ENCODE peak calls at places on chromosomes 5 and 9, in five cellular contexts. U, L, Z, R and X are unnamed samples.

GRCh38 chr5:141664733-141665461 is 13.7 kb upstream of the FCHSD1 start:
- DNase-seq in R (peak; percentile 76), Z (peak; percentile 31), L (peak; percentile 90), U (peak; percentile 78), X (peak; percentile 58)

GRCh38 chr5:172798422-172799215 is 27.6 kb upstream of the DUSP1 start:
- DNase-seq in Z (no peak), R (no peak), U (peak; percentile 59), L (no peak), X (peak; percentile 94)

GRCh38 chr9:105089874-105090273 is 154.6 kb upstream of the SLC44A1 start:
- DNase-seq in Z (no peak), R (no peak), U (no peak), L (no peak), X (no peak)

GRCh38 chr5:84239509-84239908 is 145.2 kb downstream of the EDIL3 start:
- DNase-seq in Z (no peak), R (no peak), L (no peak), U (no peak), X (peak; percentile 70)

GRCh38 chr5:134524219-134524825 is 1.1 kb upstream of the JADE2 start:
- DNase-seq in U (peak; percentile 78), Z (no peak), R (peak; percentile 77), L (peak; percentile 78), X (peak; percentile 63)

GRCh38 chr9:125241863-125242739 is 958 bp upstream of the HSPA5 start:
- DNase-seq in U (peak; percentile 46), R (no peak), Z (no peak), L (peak; percentile 53), X (no peak)

GRCh38 chr5:77157732-77158532 is 52.5 kb upstream of the PDE8B start:
- DNase-seq in U (no peak), L (no peak), R (no peak), Z (no peak), X (no peak)

GRCh38 chr5:15013654-15014463 is 142.3 kb upstream of the ANKH start:
- DNase-seq in U (peak; percentile 42), Z (no peak), R (peak; percentile 49), L (peak; percentile 62), X (peak; percentile 80)

GRCh38 chr5:180127682-180128670 is 56.4 kb upstream of the RNF130 start:
- DNase-seq in U (no peak), Z (no peak), R (no peak), L (peak; percentile 34), X (no peak)

GRCh38 chr9:134645607-134646365 is 4.2 kb downstream of the COL5A1 start:
- DNase-seq in R (no peak), Z (no peak), L (no peak), U (no peak), X (no peak)

GRCh38 chr5:199821-200645 is 8.7 kb downstream of the LRRC14B start:
- DNase-seq in Z (no peak), U (no peak), L (no peak), R (no peak), X (no peak)

GRCh38 chr9:90014421-90014820 is 409.6 kb downstream of the GADD45G start:
- DNase-seq in L (no peak), Z (no peak), R (no peak), U (no peak), X (no peak)

GRCh38 chr5:110386782-110387181 is 339.7 kb downstream of the TMEM232 start:
- DNase-seq in L (no peak), U (no peak), Z (no peak), R (no peak), X (peak; percentile 4)

GRCh38 chr9:16132513-16132912 is 579.7 kb downstream of the CCDC171 start:
- DNase-seq in R (no peak), Z (no peak), L (no peak), U (no peak), X (peak; percentile 47)

GRCh38 chr9:38144421-38144820 is 75.4 kb upstream of the SHB start:
- DNase-seq in R (no peak), Z (no peak), L (peak; percentile 34), U (no peak), X (peak; percentile 70)

GRCh38 chr5:133193794-133194193 is 142.0 kb downstream of the HSPA4 start:
- DNase-seq in Z (no peak), U (no peak), L (no peak), R (no peak), X (no peak)

GRCh38 chr9:6895754-6896153 is 138.0 kb downstream of the KDM4C start:
- DNase-seq in R (no peak), U (no peak), Z (no peak), L (no peak), X (no peak)

GRCh38 chr9:72665421-72665820 is 144.0 kb downstream of the TMC1 start:
- DNase-seq in L (no peak), R (no peak), U (no peak), Z (no peak), X (peak; percentile 23)

GRCh38 chr5:55523293-55523692 is 11.5 kb downstream of the PLPP1 start:
- DNase-seq in Z (no peak), R (no peak), U (no peak), L (no peak), X (no peak)

GRCh38 chr9:120755827-120756434 is 37.3 kb downstream of the FBXW2 start:
- DNase-seq in L (peak; percentile 86), Z (peak; percentile 30), U (peak; percentile 68), R (peak; percentile 76), X (peak; percentile 34)

GRCh38 chr9:1173986-1174385 is 123.8 kb downstream of the DMRT2 start:
- DNase-seq in L (no peak), Z (no peak), U (no peak), R (no peak), X (no peak)

GRCh38 chr5:482506-482905 is 39.5 kb downstream of the EXOC3 start:
- DNase-seq in R (no peak), Z (no peak), U (no peak), L (no peak), X (no peak)

GRCh38 chr5:90488791-90489190 is 14.1 kb downstream of the POLR3G start:
- DNase-seq in L (no peak), U (no peak), R (no peak), Z (no peak), X (peak; percentile 65)

GRCh38 chr9:131954299-131954698 is 125.4 kb downstream of the MED27 start:
- DNase-seq in R (no peak), L (no peak), U (no peak), Z (no peak), X (no peak)

GRCh38 chr5:160315968-160316367 is 3.6 kb upstream of the CCNJL start:
- DNase-seq in R (no peak), L (no peak), Z (no peak), U (peak; percentile 76), X (peak; percentile 73)

GRCh38 chr5:181164076-181164952 is 16.9 kb downstream of the OR2V2 start:
- DNase-seq in L (no peak), U (peak; percentile 50), Z (no peak), R (no peak), X (peak; percentile 48)

GRCh38 chr9:19485193-19485592 is 76.4 kb downstream of the ACER2 start:
- DNase-seq in Z (no peak), R (no peak), U (no peak), L (no peak), X (no peak)

GRCh38 chr9:15295761-15296405 is 11.1 kb downstream of the TTC39B start:
- DNase-seq in Z (peak; percentile 26), L (no peak), U (peak; percentile 38), R (no peak), X (peak; percentile 78)

GRCh38 chr5:117088176-117088575 is 513.6 kb upstream of the SEMA6A start:
- DNase-seq in R (no peak), U (no peak), L (no peak), Z (no peak), X (no peak)

GRCh38 chr5:163504091-163504931 is 1.1 kb upstream of the MAT2B start:
- DNase-seq in L (peak; percentile 33), R (peak; percentile 39), Z (no peak), U (no peak), X (peak; percentile 52)

DNA sequence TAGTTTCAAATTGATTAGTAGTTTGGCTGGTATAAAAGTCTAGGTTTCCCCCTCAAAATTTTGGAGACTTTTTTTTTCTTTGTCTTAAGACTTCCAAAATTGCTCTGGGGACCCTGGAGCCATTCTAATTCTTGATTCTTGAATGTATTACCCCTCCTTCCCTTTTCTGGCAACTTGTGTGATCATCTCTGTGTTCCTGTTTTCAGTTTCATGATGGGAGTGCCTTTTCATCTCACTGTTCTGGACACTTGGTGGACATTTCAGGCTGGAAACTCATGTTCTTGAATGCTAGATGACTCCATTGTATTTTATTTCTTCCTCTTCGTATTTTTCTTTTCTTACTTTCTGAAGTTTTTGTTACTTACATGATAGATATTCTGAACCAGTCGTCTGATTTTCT is 57.3 kb upstream of the LRRC70 start:
- DNase-seq in U (no peak), L (no peak), R (no peak), Z (no peak), X (no peak)
- TF ChIP-seq RCOR1 in U (no peak), L (no peak), R (no peak), Z (no peak), X (no peak)

DNA sequence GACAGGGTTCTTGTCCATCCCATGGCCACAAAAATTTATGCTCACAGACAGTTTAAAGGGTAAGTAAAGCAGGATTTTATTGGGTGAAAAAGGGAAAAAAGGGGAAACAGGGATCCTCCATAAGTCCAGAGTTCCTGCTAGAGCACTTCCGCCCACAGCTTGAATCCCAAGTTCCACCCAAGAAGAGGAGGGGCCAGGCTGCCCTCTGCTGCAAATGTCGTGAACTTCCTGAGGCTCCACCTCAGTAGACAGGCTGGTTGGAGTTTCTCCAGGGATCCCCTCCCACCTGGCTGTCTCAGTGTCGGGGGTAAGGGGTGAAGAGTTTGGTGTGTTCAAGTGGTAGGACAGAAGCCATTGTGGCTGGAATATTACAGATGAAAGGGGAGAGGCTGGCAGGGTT is 275.0 kb upstream of the SGCD start:
- DNase-seq in Z (no peak), L (no peak), R (no peak), U (no peak), X (no peak)
- TF ChIP-seq RCOR1 in Z (no peak), L (no peak), R (no peak), U (no peak), X (no peak)

GRCh38 chr9:26975728-26976707 is 19.8 kb downstream of the IFT74 start:
- DNase-seq in U (peak; percentile 40), Z (no peak), R (no peak), L (peak; percentile 10), X (peak; percentile 46)
- TF ChIP-seq RCOR1 in U (no peak), Z (no peak), R (no peak), L (no peak), X (no peak)

DNA sequence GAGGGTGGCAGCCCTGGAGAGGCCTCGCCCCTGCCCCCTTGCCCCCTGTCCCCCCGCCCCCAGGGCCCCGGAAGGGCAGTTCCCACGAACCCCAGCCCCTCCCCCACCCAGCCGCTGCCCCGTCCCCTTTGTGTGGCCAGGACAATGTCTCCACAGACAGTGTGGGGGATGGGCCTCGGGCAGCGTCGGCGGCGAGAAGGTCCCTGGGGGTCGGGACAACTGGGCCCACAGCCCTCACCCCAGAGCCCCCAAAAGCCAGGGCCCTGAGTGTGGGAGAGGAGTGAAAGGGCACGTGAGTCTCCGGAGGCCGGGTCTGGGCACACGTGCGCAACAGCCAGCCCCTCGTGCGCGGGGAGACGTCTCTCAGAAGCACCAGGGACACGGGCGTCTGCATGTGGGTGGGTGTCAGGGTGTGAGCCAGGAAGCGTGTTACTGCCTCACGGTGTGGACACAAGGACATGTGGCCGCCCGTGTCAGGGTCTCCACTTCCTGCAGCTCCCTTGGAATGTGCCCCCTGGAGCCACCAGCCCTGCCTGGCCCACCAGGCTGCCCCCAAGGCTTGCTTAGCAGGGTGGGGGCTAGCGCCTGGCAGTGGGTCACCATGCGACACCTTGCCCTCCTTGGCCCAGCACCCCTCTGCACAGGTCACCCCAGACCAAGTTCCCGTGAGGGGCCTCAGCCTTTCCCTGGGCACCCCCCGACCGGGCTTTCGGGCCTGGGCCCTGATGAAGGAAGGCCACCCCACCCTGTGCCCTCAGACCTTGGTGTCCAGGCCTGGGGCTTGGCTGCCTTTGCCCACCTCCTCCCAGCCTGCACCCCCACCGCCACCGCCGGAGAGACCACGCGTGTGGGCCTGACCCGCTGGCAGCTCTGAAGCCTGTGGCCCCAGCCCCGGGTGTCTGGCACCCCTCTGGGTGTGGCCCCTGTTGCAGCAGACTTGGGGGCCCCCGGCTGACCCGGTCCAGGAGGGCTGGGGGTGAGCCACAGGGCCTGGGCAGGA is 12.8 kb upstream of the NRARP start:
- DNase-seq in L (peak; percentile 43), R (no peak), Z (no peak), U (no peak), X (no peak)
- TF ChIP-seq RCOR1 in L (no peak), R (no peak), Z (no peak), U (no peak), X (no peak)